ENCODE peak calls at places on chromosomes 2 and 18, in nine cellular contexts. Z, U, V, H, Y, B, D, C and W are unnamed samples.
A peak's percentile ranks its signal among the peaks of the same experiment; 100 is the strongest.

GRCh38 chr2:17588031-17588430 is 47.5 kb downstream of the VSNL1 start:
- DNase-seq in D (no peak), B (no peak), C (no peak), Y (no peak), V (no peak), Z (no peak), H (no peak), U (no peak), W (no peak)

GRCh38 chr2:8296340-8296739 is 385.5 kb upstream of the ID2 start:
- DNase-seq in V (no peak), Z (no peak), U (no peak), B (no peak), Y (no peak), H (no peak), D (no peak), C (no peak), W (no peak)

GRCh38 chr2:198440833-198441232 is 636.4 kb downstream of the PLCL1 start:
- DNase-seq in B (no peak), Z (no peak), Y (no peak), C (no peak), H (no peak), D (no peak), V (no peak), U (no peak), W (no peak)

GRCh38 chr2:183490930-183491329 is 366.7 kb downstream of the NUP35 start:
- DNase-seq in H (no peak), D (no peak), B (no peak), V (peak; percentile 90), C (peak; percentile 2), U (no peak), Z (no peak), Y (no peak), W (no peak)

GRCh38 chr2:170930132-170931109 is 1.4 kb downstream of the GORASP2 start:
- DNase-seq in V (peak; percentile 55), B (no peak), U (peak; percentile 29), Y (peak; percentile 81), H (peak; percentile 63), D (peak; percentile 37), C (no peak), Z (no peak), W (peak; percentile 30)

GRCh38 chr2:64681479-64681967 is 27.8 kb upstream of the SERTAD2 start:
- DNase-seq in D (no peak), C (no peak), Y (no peak), U (no peak), B (no peak), Z (no peak), H (no peak), V (no peak), W (no peak)

GRCh38 chr2:26268184-26268583 is 23.4 kb downstream of the HADHB start:
- DNase-seq in V (no peak), Y (no peak), Z (no peak), H (no peak), D (no peak), B (no peak), U (no peak), C (no peak), W (peak; percentile 62)

GRCh38 chr2:42089340-42089925 is 41.6 kb downstream of the PKDCC start:
- DNase-seq in B (no peak), U (no peak), Z (no peak), Y (peak; percentile 53), C (peak; percentile 13), D (peak; percentile 54), H (peak; percentile 56), V (peak; percentile 58), W (peak; percentile 49)

GRCh38 chr18:32771169-32771751 is 1.6 kb downstream of the KLHL14 start:
- DNase-seq in H (no peak), C (no peak), V (no peak), Z (no peak), B (no peak), D (no peak), Y (peak; percentile 14), U (no peak), W (no peak)

GRCh38 chr18:57561728-57562423 is 24.6 kb downstream of the FECH start:
- DNase-seq in H (no peak), U (no peak), Y (peak; percentile 90), Z (no peak), V (peak; percentile 43), B (peak; percentile 48), D (no peak), C (no peak), W (peak; percentile 68)

GRCh38 chr2:138708682-138709241 is 71.4 kb downstream of the NXPH2 start:
- DNase-seq in B (no peak), U (no peak), D (no peak), H (no peak), C (no peak), V (peak; percentile 64), Y (no peak), Z (no peak), W (peak; percentile 49)

GRCh38 chr2:148813603-148814065 is 61.4 kb upstream of the KIF5C start:
- DNase-seq in D (peak; percentile 32), U (peak; percentile 35), H (peak; percentile 4), V (no peak), Y (no peak), C (no peak), Z (peak; percentile 18), B (peak; percentile 94), W (no peak)

GRCh38 chr18:67135981-67136380 is 380.5 kb downstream of the DSEL start:
- DNase-seq in B (no peak), D (no peak), H (no peak), Z (no peak), V (no peak), C (no peak), Y (no peak), U (no peak), W (no peak)

GRCh38 chr2:28219736-28220364 is 172.8 kb upstream of the FOSL2 start:
- DNase-seq in U (no peak), B (no peak), H (no peak), D (no peak), V (no peak), Z (no peak), C (no peak), Y (no peak), W (no peak)

GRCh38 chr2:24269270-24269669 is 91.1 kb downstream of the ITSN2 start:
- DNase-seq in Y (no peak), Z (no peak), D (no peak), H (no peak), B (no peak), C (no peak), V (peak; percentile 59), U (no peak), W (no peak)

GRCh38 chr18:77366725-77367641 is 117.3 kb downstream of the GALR1 start:
- DNase-seq in C (peak; percentile 58), U (no peak), Z (no peak), Y (peak; percentile 74), B (no peak), V (no peak), H (no peak), D (no peak), W (no peak)

GRCh38 chr2:176122633-176123482 is at the start of gene HOXD9:
- DNase-seq in B (no peak), V (no peak), U (no peak), C (no peak), Y (peak; percentile 72), H (no peak), Z (no peak), D (no peak), W (no peak)

GRCh38 chr2:216742411-216742810 is 47.1 kb upstream of the IGFBP5 start:
- DNase-seq in H (no peak), Y (no peak), B (no peak), V (no peak), C (no peak), Z (no peak), U (no peak), D (no peak), W (no peak)